ENCODE peak calls at places on chromosomes 6 and 20, in nine cellular contexts. G is left lung; E is GM23338; R is CD8-positive, alpha-beta T cell; L is esophagus muscularis mucosa; Z is CD8-positive, alpha-beta memory T cell; H is trophoblast cell; M is IMR-90; J is adipocyte. X is an unnamed sample. For H3K27me3 and H3K36me3, the result is how much of the 10 kb centered on the place peaks cover.

GRCh38 chr6:158909938-158910337 is 90.1 kb downstream of the RSPH3 start:
- DNase-seq in Z (no peak), M (no peak), L (no peak), G (no peak), J (no peak), R (no peak), E (peak), H (no peak), X (no peak)

GRCh38 chr6:149488815-149489214 is 4.0 kb upstream of the ZC3H12D start:
- DNase-seq in J (no peak), M (no peak), L (no peak), Z (no peak), G (no peak), E (no peak), R (no peak), H (peak), X (no peak)

GRCh38 chr6:15401769-15402250 is 155.9 kb downstream of the JARID2 start:
- DNase-seq in R (no peak), Z (no peak), M (no peak), J (peak), L (no peak), G (no peak), E (no peak), H (peak), X (no peak)

GRCh38 chr20:4811661-4812181 is 90.0 kb downstream of the PRND start:
- DNase-seq in L (no peak), E (no peak), G (peak), M (no peak), J (no peak), H (no peak), Z (peak), R (peak), X (no peak)

GRCh38 chr6:122790740-122791679 is 2.0 kb downstream of the SMPDL3A start:
- DNase-seq in M (peak), R (no peak), G (no peak), J (peak), L (no peak), Z (no peak), H (peak), E (peak), X (no peak)

GRCh38 chr20:22776369-22776768 is 192.0 kb upstream of the FOXA2 start:
- DNase-seq in Z (no peak), L (no peak), G (no peak), H (no peak), E (no peak), J (no peak), R (no peak), M (no peak), X (no peak)

GRCh38 chr6:51289041-51289440 is 470.4 kb downstream of the TFAP2B start:
- DNase-seq in G (no peak), L (no peak), Z (no peak), H (no peak), E (no peak), M (no peak), J (no peak), R (no peak), X (no peak)

GRCh38 chr6:53517021-53517420 is 27.9 kb downstream of the GCLC start:
- DNase-seq in R (no peak), E (no peak), G (no peak), Z (no peak), L (no peak), M (no peak), H (peak), J (peak), X (no peak)

GRCh38 chr20:14892782-14893181 is 555.4 kb upstream of the FLRT3 start:
- DNase-seq in E (no peak), M (no peak), Z (no peak), R (no peak), G (no peak), H (no peak), L (no peak), J (no peak), X (no peak)

GRCh38 chr6:106939848-106940247 is 34.7 kb downstream of the CD24 start:
- DNase-seq in R (no peak), J (no peak), G (no peak), H (no peak), Z (no peak), E (no peak), L (no peak), M (no peak), X (no peak)

GRCh38 chr6:116326392-116326717 is 44.4 kb upstream of the DSE start:
- DNase-seq in Z (no peak), J (no peak), L (no peak), M (no peak), G (no peak), E (no peak), R (no peak), H (no peak), X (no peak)

GRCh38 chr20:56465997-56466396 is 2.4 kb upstream of the RTF2 start:
- DNase-seq in J (no peak), L (no peak), G (no peak), H (no peak), Z (no peak), E (no peak), R (no peak), M (no peak), X (no peak)

GRCh38 chr6:93420163-93420806 is 926 bp upstream of the EPHA7 start:
- DNase-seq in R (no peak), L (no peak), G (no peak), J (no peak), H (no peak), Z (no peak), E (peak), M (no peak), X (no peak)

GRCh38 chr6:112118034-112118433 is 30.6 kb downstream of the FAM229B start:
- DNase-seq in R (no peak), L (no peak), Z (no peak), M (peak), E (no peak), J (peak), H (peak), G (no peak), X (no peak)

GRCh38 chr6:163226836-163227485 is 187.6 kb upstream of the QKI start:
- DNase-seq in R (no peak), H (peak), L (peak), J (no peak), E (no peak), G (no peak), Z (no peak), M (no peak), X (no peak)

GRCh38 chr6:93407186-93407585 is 12.2 kb downstream of the EPHA7 start:
- DNase-seq in E (no peak), H (no peak), L (no peak), Z (no peak), M (no peak), G (no peak), J (no peak), R (no peak), X (no peak)

GRCh38 chr20:59023616-59024015 is 4.4 kb downstream of the TUBB1 start:
- DNase-seq in G (no peak), L (no peak), Z (no peak), J (no peak), M (no peak), H (no peak), E (no peak), R (no peak), X (no peak)

GRCh38 chr6:46352541-46353267 is 138.5 kb downstream of the RCAN2 start:
- DNase-seq in R (no peak), L (no peak), J (no peak), E (peak), H (no peak), G (no peak), M (no peak), Z (no peak), X (no peak)

GRCh38 chr6:116828983-116829382 is at the start of gene GPRC6A:
- DNase-seq in L (no peak), R (no peak), Z (no peak), J (no peak), G (no peak), M (no peak), H (no peak), E (peak), X (no peak)

GRCh38 chr6:139029470-139030210 is 1.1 kb downstream of the ABRACL start:
- DNase-seq in J (peak), E (peak), Z (no peak), R (no peak), G (peak), M (peak), L (no peak), H (peak), X (peak)

GRCh38 chr6:140264451-140264850 is 890.0 kb upstream of the CITED2 start:
- DNase-seq in G (no peak), R (no peak), J (no peak), H (no peak), M (peak), L (no peak), E (no peak), Z (no peak), X (no peak)

GRCh38 chr20:35698298-35699126 is 640 bp downstream of the NFS1 start:
- DNase-seq in E (peak), L (no peak), H (peak), R (no peak), Z (no peak), G (no peak), J (peak), M (no peak), X (no peak)

GRCh38 chr20:7841291-7841966 is 98.8 kb downstream of the HAO1 start:
- DNase-seq in G (no peak), H (peak), Z (no peak), M (peak), L (no peak), R (no peak), J (peak), E (no peak), X (no peak)

GRCh38 chr6:44260451-44261297 is 3.3 kb upstream of the SLC35B2 start:
- DNase-seq in M (no peak), H (no peak), J (no peak), G (no peak), R (no peak), L (no peak), E (no peak), Z (no peak), X (no peak)

GRCh38 chr6:64034840-64035656 is 399.4 kb downstream of the PHF3 start:
- DNase-seq in J (peak), M (peak), L (no peak), H (peak), R (no peak), Z (no peak), E (no peak), G (no peak), X (no peak)

GRCh38 chr6:89433637-89434499 is 916 bp downstream of the ANKRD6 start:
- DNase-seq in E (peak), L (no peak), G (peak), R (no peak), H (peak), Z (peak), J (peak), M (no peak), X (peak)

GRCh38 chr6:131061041-131061770 is 1.8 kb downstream of the EPB41L2 start:
- DNase-seq in Z (no peak), L (no peak), G (no peak), M (peak), H (peak), J (peak), R (no peak), E (no peak), X (no peak)

GRCh38 chr6:107405002-107405401 is 54.4 kb downstream of the PDSS2 start:
- DNase-seq in J (no peak), L (no peak), Z (no peak), H (no peak), E (no peak), G (no peak), R (no peak), M (no peak), X (no peak)

GRCh38 chr6:111938710-111939109 is 65.5 kb upstream of the FYN start:
- DNase-seq in G (no peak), R (no peak), L (peak), M (peak), J (peak), Z (no peak), E (no peak), H (no peak), X (no peak)

GRCh38 chr6:37822851-37823682 is 3.5 kb downstream of the ZFAND3 start:
- DNase-seq in M (no peak), G (peak), R (no peak), E (peak), Z (no peak), L (no peak), J (no peak), H (peak), X (no peak)

GRCh38 chr6:170290306-170291128 is at the start of gene DLL1:
- DNase-seq in M (peak), Z (peak), G (peak), R (no peak), E (peak), H (peak), J (peak), L (no peak), X (no peak)
- H3K27me3 ChIP-seq in M (half or more), Z (half or more), G (half or more), R (under half), E (half or more), H (half or more), J (under half), L (half or more), X (under half)

DNA sequence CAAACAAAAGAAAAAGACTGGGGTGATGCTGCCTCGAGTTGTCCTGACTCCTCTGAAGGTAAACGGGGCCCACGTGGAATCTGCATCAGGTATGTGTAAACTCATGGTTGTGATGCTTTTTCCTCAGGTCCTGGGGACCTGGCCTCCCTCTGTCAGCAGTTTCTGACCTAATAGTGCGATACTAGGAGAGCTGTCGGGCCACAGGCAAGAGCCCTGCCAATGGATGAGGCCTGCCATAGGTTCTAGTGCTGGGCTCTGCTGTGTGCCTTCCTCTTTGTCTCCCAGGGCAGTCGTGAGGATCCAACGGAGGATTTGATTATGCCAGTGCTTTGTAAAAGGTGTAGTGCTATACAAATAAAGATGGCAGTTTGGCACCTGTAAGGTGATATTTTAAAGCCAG is 71.2 kb downstream of the ASXL1 start:
- DNase-seq in J (no peak), Z (no peak), H (no peak), M (no peak), E (no peak), R (no peak), L (peak), G (no peak), X (no peak)
- H3K36me3 ChIP-seq in J (half or more), Z (half or more), H (half or more), M (under half), E (under half), R (half or more), L (half or more), G (half or more), X (under half)

DNA sequence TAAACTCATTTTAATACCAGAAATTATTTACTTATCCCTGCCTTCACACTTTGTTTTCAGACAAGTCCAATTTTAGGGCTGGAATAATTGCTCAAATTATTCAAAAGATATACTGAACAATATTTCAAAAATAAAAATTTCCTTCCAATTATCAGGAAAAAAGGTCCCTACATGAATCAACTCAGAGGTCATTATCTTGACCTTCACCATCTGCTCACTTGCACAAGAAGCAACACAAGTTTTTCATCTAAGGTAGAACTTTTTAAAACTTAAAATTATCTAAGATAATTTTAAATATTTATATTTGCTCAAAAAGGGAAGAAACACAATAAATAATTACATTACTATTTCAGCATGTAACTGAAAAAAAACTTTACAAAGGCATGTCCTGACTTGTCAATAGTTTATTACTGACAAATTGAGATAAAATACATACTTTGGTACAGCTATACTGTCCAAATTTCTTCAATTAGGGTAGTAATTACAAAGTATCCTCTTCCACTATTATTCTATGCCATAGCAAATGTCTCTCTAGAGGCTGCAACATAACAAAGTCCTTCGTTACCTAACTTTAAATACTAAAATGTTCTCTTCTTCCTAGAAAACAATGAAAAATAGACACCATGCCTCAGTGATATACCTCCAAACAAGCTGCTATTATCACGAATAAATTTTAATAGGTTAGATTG is 2.4 kb downstream of the CEP85L start:
- DNase-seq in H (no peak), L (no peak), M (peak), E (no peak), R (no peak), Z (no peak), J (peak), G (no peak), X (no peak)
- H3K4me3 ChIP-seq in H (no peak), L (peak), M (peak), E (peak), R (no peak), Z (no peak), J (peak), G (no peak), X (no peak)

DNA sequence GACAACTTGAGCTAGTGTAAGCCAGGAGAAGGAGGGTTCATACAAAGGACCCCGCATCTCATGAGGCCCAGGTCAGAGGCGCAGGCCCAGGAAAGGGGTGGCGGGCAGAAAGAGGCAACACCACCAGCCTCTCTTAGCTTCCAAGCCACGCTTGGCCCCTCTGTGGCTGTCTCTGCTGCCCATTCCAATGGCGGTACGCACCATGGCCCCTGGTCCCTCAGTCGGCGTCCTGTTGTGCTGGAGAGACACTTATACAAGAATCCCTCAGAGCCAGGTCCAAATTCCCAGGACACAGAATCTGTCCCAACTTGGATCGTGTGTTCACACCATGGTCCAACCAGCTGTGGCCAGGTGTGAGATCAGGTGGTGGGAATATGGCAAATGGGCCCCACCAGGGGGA is 127.0 kb upstream of the CDH4 start:
- DNase-seq in E (no peak), G (no peak), M (no peak), L (no peak), J (no peak), Z (no peak), H (no peak), R (no peak), X (no peak)
- H3K27me3 ChIP-seq in E (under half), G (under half), M (under half), L (under half), J (under half), Z (under half), H (under half), R (under half), X (under half)

X was measured in pancreas.